ENCODE peak calls at places on chromosomes 11 and 22, in nine cellular contexts. Q is NCI-H460; N is GM06990; L is activated T-cell treated with anti-CD3 and anti-CD28 coated beads for 4 hours; Y is activated naive CD8-positive, alpha-beta T cell treated with anti-CD3 and anti-CD28 coated beads, Interleukin-2, amount 50 U/mL, for 24 hours; M is stimulated activated CD8-positive, alpha-beta memory T cell treated with anti-CD3 and anti-CD28 coated beads, Interleukin-15, amount 100 ng/mL, for 4 hours; B is transverse colon; F is fibroblast of lung; G is heart right ventricle. V is an unnamed sample.

GRCh38 chr11:120335928-120336640 is at the start of gene ARHGEF12:
- DNase-seq in G (peak; percentile 97), L (peak; percentile 63), B (peak; percentile 96), M (peak; percentile 60), F (peak; percentile 99), N (peak; percentile 97), Y (peak; percentile 86), Q (peak; percentile 89), V (peak; percentile 95)

GRCh38 chr22:27504854-27505253 is 296.7 kb downstream of the MN1 start:
- DNase-seq in B (no peak), L (no peak), G (no peak), F (no peak), Q (no peak), Y (no peak), N (no peak), M (no peak), V (no peak)

GRCh38 chr11:126129681-126130671 is 67.3 kb upstream of the CDON start:
- DNase-seq in Y (no peak), L (no peak), Q (no peak), B (no peak), N (no peak), F (no peak), M (no peak), G (no peak), V (no peak)

GRCh38 chr11:82864268-82864667 is 36.0 kb downstream of the PRCP start:
- DNase-seq in Q (peak; percentile 46), L (no peak), B (peak; percentile 44), G (peak; percentile 28), Y (no peak), N (no peak), F (peak; percentile 29), M (no peak), V (peak; percentile 10)

GRCh38 chr22:45324186-45324775 is 14.5 kb downstream of the FAM118A start:
- DNase-seq in N (no peak), G (no peak), B (no peak), L (no peak), M (no peak), F (no peak), Q (no peak), Y (no peak), V (no peak)

GRCh38 chr11:71248251-71248570 is 4.2 kb downstream of the SHANK2 start:
- DNase-seq in M (no peak), F (no peak), B (no peak), Y (no peak), Q (no peak), L (no peak), G (no peak), N (no peak), V (no peak)

GRCh38 chr22:37301144-37301820 is 19.0 kb downstream of the CYTH4 start:
- DNase-seq in Y (no peak), F (no peak), G (no peak), B (no peak), L (no peak), Q (no peak), N (no peak), M (no peak), V (no peak)

GRCh38 chr11:27292642-27293020 is 70.4 kb downstream of the CCDC34 start:
- DNase-seq in L (no peak), Q (no peak), B (no peak), Y (no peak), G (no peak), M (no peak), N (no peak), F (no peak), V (no peak)

GRCh38 chr11:36385121-36385530 is 89.0 kb downstream of the PRR5L start:
- DNase-seq in M (no peak), G (no peak), Q (no peak), B (no peak), N (no peak), F (peak; percentile 97), L (no peak), Y (no peak), V (no peak)

GRCh38 chr11:66912361-66912760 is 45.8 kb downstream of the PC start:
- DNase-seq in N (no peak), G (no peak), Y (no peak), F (no peak), L (no peak), B (no peak), M (no peak), Q (no peak), V (no peak)

GRCh38 chr11:108887436-108888238 is 222.8 kb downstream of the DDX10 start:
- DNase-seq in L (no peak), G (no peak), Q (no peak), M (no peak), B (no peak), F (peak; percentile 87), Y (no peak), N (no peak), V (no peak)

GRCh38 chr11:66233301-66233700 is 35.1 kb upstream of the RAB1B start:
- DNase-seq in Y (no peak), N (no peak), L (no peak), M (no peak), Q (no peak), F (no peak), G (no peak), B (no peak), V (no peak)

GRCh38 chr11:119298726-119299125 is 18.2 kb downstream of the MCAM start:
- DNase-seq in M (no peak), G (peak; percentile 61), B (no peak), L (no peak), Q (no peak), F (peak; percentile 36), N (no peak), Y (no peak), V (no peak)

GRCh38 chr11:108973402-108974119 is 308.7 kb downstream of the DDX10 start:
- DNase-seq in Q (peak; percentile 5), L (no peak), N (no peak), M (no peak), Y (no peak), F (peak; percentile 89), B (no peak), G (no peak), V (no peak)

GRCh38 chr22:29689872-29690213 is 30.0 kb upstream of the CABP7 start:
- DNase-seq in B (peak; percentile 58), Y (peak; percentile 44), Q (peak; percentile 13), G (peak; percentile 51), M (no peak), N (no peak), L (peak; percentile 19), F (peak; percentile 46), V (no peak)

GRCh38 chr11:91199866-91200265 is 977.0 kb upstream of the CHORDC1 start:
- DNase-seq in M (no peak), N (no peak), L (no peak), F (peak; percentile 17), Q (no peak), Y (no peak), B (no peak), G (no peak), V (peak; percentile 63)

GRCh38 chr11:8098361-8098760 is 17.4 kb downstream of the TUB start:
- DNase-seq in L (no peak), Q (no peak), G (no peak), B (no peak), M (no peak), N (no peak), Y (no peak), F (peak; percentile 61), V (no peak)

GRCh38 chr11:1744879-1745700 is 5.3 kb downstream of the IFITM10 start:
- DNase-seq in L (no peak), Y (no peak), Q (no peak), F (no peak), N (no peak), G (peak; percentile 48), M (no peak), B (no peak), V (no peak)

GRCh38 chr11:64868904-64869570 is 9.4 kb downstream of the EHD1 start:
- DNase-seq in N (peak; percentile 61), G (no peak), L (no peak), Q (no peak), M (no peak), F (peak; percentile 96), Y (peak; percentile 55), B (no peak), V (no peak)

GRCh38 chr11:12271241-12271640 is 106.1 kb upstream of the PARVA start:
- DNase-seq in G (no peak), N (no peak), Q (no peak), L (no peak), F (no peak), M (no peak), B (no peak), Y (no peak), V (no peak)

GRCh38 chr11:20026629-20027545 is 133.4 kb downstream of the DBX1 start:
- DNase-seq in F (no peak), L (no peak), B (no peak), Y (no peak), G (no peak), M (no peak), N (no peak), Q (no peak), V (no peak)